ENCODE peak calls at places on chromosomes 1 and 21, in five cellular contexts. One of them, this sample, is unnamed.

GRCh38 chr1:19439464-19440171 is 45.7 kb downstream of the CAPZB start:
- DNase-seq in GM20000: no peak
- DNase-seq in fibroblast of pulmonary artery: peak
- DNase-seq in lower lobe of right lung: no peak
- DNase-seq in epithelial cell of proximal tubule: no peak
- DNase-seq in this sample: no peak

GRCh38 chr1:80018348-80018747 is 1011.8 kb upstream of the ADGRL4 start:
- DNase-seq in GM20000: no peak
- DNase-seq in fibroblast of pulmonary artery: no peak
- DNase-seq in lower lobe of right lung: no peak
- DNase-seq in epithelial cell of proximal tubule: no peak
- DNase-seq in this sample: no peak

GRCh38 chr1:240149488-240150094 is 57.9 kb downstream of the FMN2 start:
- DNase-seq in GM20000: peak
- DNase-seq in fibroblast of pulmonary artery: peak
- DNase-seq in lower lobe of right lung: no peak
- DNase-seq in epithelial cell of proximal tubule: no peak
- DNase-seq in this sample: peak

GRCh38 chr1:153404768-153405167 is 11.6 kb upstream of the S100A7A start:
- DNase-seq in GM20000: peak
- DNase-seq in fibroblast of pulmonary artery: no peak
- DNase-seq in lower lobe of right lung: peak
- DNase-seq in epithelial cell of proximal tubule: no peak
- DNase-seq in this sample: peak

GRCh38 chr1:1788646-1789431 is 10.6 kb upstream of the NADK start:
- DNase-seq in GM20000: no peak
- DNase-seq in fibroblast of pulmonary artery: peak
- DNase-seq in lower lobe of right lung: peak
- DNase-seq in epithelial cell of proximal tubule: no peak
- DNase-seq in this sample: no peak

GRCh38 chr1:19799233-19799876 is 361 bp downstream of the TMCO4 start:
- DNase-seq in GM20000: no peak
- DNase-seq in fibroblast of pulmonary artery: peak
- DNase-seq in lower lobe of right lung: peak
- DNase-seq in epithelial cell of proximal tubule: no peak
- DNase-seq in this sample: peak

GRCh38 chr1:38026592-38027200 is 14.2 kb downstream of the UTP11 start:
- DNase-seq in GM20000: peak
- DNase-seq in fibroblast of pulmonary artery: peak
- DNase-seq in lower lobe of right lung: peak
- DNase-seq in epithelial cell of proximal tubule: no peak
- DNase-seq in this sample: peak

GRCh38 chr21:18384771-18385170 is 18.8 kb downstream of the TMPRSS15 start:
- DNase-seq in GM20000: no peak
- DNase-seq in fibroblast of pulmonary artery: peak
- DNase-seq in lower lobe of right lung: no peak
- DNase-seq in epithelial cell of proximal tubule: no peak
- DNase-seq in this sample: no peak

GRCh38 chr1:57188169-57188568 is 222.4 kb upstream of the C8B start:
- DNase-seq in GM20000: no peak
- DNase-seq in fibroblast of pulmonary artery: no peak
- DNase-seq in lower lobe of right lung: no peak
- DNase-seq in epithelial cell of proximal tubule: peak
- DNase-seq in this sample: no peak

GRCh38 chr1:43067856-43068751 is 104.0 kb downstream of the EBNA1BP2 start:
- DNase-seq in GM20000: peak
- DNase-seq in fibroblast of pulmonary artery: no peak
- DNase-seq in lower lobe of right lung: no peak
- DNase-seq in epithelial cell of proximal tubule: no peak
- DNase-seq in this sample: no peak

GRCh38 chr1:206065547-206066143 is 12.7 kb downstream of the RHEX start:
- DNase-seq in GM20000: no peak
- DNase-seq in fibroblast of pulmonary artery: no peak
- DNase-seq in lower lobe of right lung: no peak
- DNase-seq in epithelial cell of proximal tubule: no peak
- DNase-seq in this sample: no peak

GRCh38 chr1:13512472-13512871 is 1.3 kb downstream of the LRRC38 start:
- DNase-seq in GM20000: no peak
- DNase-seq in fibroblast of pulmonary artery: no peak
- DNase-seq in lower lobe of right lung: no peak
- DNase-seq in epithelial cell of proximal tubule: no peak
- DNase-seq in this sample: no peak

GRCh38 chr1:25890249-25891034 is 14.9 kb upstream of the PAQR7 start:
- DNase-seq in GM20000: no peak
- DNase-seq in fibroblast of pulmonary artery: no peak
- DNase-seq in lower lobe of right lung: no peak
- DNase-seq in epithelial cell of proximal tubule: peak
- DNase-seq in this sample: no peak

GRCh38 chr1:55375617-55376258 is 160.6 kb upstream of the USP24 start:
- DNase-seq in GM20000: peak
- DNase-seq in fibroblast of pulmonary artery: peak
- DNase-seq in lower lobe of right lung: no peak
- DNase-seq in epithelial cell of proximal tubule: no peak
- DNase-seq in this sample: peak

GRCh38 chr1:176193023-176193422 is 14.1 kb downstream of the COP1 start:
- DNase-seq in GM20000: no peak
- DNase-seq in fibroblast of pulmonary artery: no peak
- DNase-seq in lower lobe of right lung: no peak
- DNase-seq in epithelial cell of proximal tubule: peak
- DNase-seq in this sample: no peak

GRCh38 chr1:27521336-27522147 is 31.6 kb upstream of the WASF2 start:
- DNase-seq in GM20000: no peak
- DNase-seq in fibroblast of pulmonary artery: no peak
- DNase-seq in lower lobe of right lung: no peak
- DNase-seq in epithelial cell of proximal tubule: no peak
- DNase-seq in this sample: no peak

GRCh38 chr1:192602757-192603156 is 27.2 kb downstream of the RGS1 start:
- DNase-seq in GM20000: no peak
- DNase-seq in fibroblast of pulmonary artery: no peak
- DNase-seq in lower lobe of right lung: no peak
- DNase-seq in epithelial cell of proximal tubule: no peak
- DNase-seq in this sample: no peak

GRCh38 chr1:175597969-175598765 is 145.2 kb downstream of the TNR start:
- DNase-seq in GM20000: peak
- DNase-seq in fibroblast of pulmonary artery: peak
- DNase-seq in lower lobe of right lung: no peak
- DNase-seq in epithelial cell of proximal tubule: peak
- DNase-seq in this sample: no peak

GRCh38 chr1:42259059-42259738 is 75.8 kb downstream of the FOXJ3 start:
- DNase-seq in GM20000: peak
- DNase-seq in fibroblast of pulmonary artery: peak
- DNase-seq in lower lobe of right lung: no peak
- DNase-seq in epithelial cell of proximal tubule: no peak
- DNase-seq in this sample: no peak

GRCh38 chr1:58401991-58402390 is 144.5 kb downstream of the OMA1 start:
- DNase-seq in GM20000: no peak
- DNase-seq in fibroblast of pulmonary artery: peak
- DNase-seq in lower lobe of right lung: no peak
- DNase-seq in epithelial cell of proximal tubule: no peak
- DNase-seq in this sample: no peak

GRCh38 chr1:200524092-200524491 is 96.5 kb downstream of the KIF14 start:
- DNase-seq in GM20000: no peak
- DNase-seq in fibroblast of pulmonary artery: no peak
- DNase-seq in lower lobe of right lung: no peak
- DNase-seq in epithelial cell of proximal tubule: no peak
- DNase-seq in this sample: no peak

GRCh38 chr1:10814312-10814711 is 17.9 kb upstream of the CASZ1 start:
- DNase-seq in GM20000: no peak
- DNase-seq in fibroblast of pulmonary artery: no peak
- DNase-seq in lower lobe of right lung: no peak
- DNase-seq in epithelial cell of proximal tubule: no peak
- DNase-seq in this sample: no peak

GRCh38 chr21:31656199-31657095 is 3.0 kb upstream of the SOD1 start:
- DNase-seq in GM20000: no peak
- DNase-seq in fibroblast of pulmonary artery: no peak
- DNase-seq in lower lobe of right lung: no peak
- DNase-seq in epithelial cell of proximal tubule: no peak
- DNase-seq in this sample: no peak

GRCh38 chr1:166814611-166815010 is 24.7 kb upstream of the POGK start:
- DNase-seq in GM20000: no peak
- DNase-seq in fibroblast of pulmonary artery: no peak
- DNase-seq in lower lobe of right lung: no peak
- DNase-seq in epithelial cell of proximal tubule: peak
- DNase-seq in this sample: no peak

GRCh38 chr1:89844236-89844807 is 23.5 kb downstream of the LRRC8D start:
- DNase-seq in GM20000: peak
- DNase-seq in fibroblast of pulmonary artery: no peak
- DNase-seq in lower lobe of right lung: no peak
- DNase-seq in epithelial cell of proximal tubule: no peak
- DNase-seq in this sample: no peak

GRCh38 chr1:48499211-48499610 is 27.2 kb upstream of the SPATA6 start:
- DNase-seq in GM20000: no peak
- DNase-seq in fibroblast of pulmonary artery: no peak
- DNase-seq in lower lobe of right lung: no peak
- DNase-seq in epithelial cell of proximal tubule: no peak
- DNase-seq in this sample: no peak

GRCh38 chr1:29113407-29114117 is 10.1 kb downstream of the TMEM200B start:
- DNase-seq in GM20000: no peak
- DNase-seq in fibroblast of pulmonary artery: no peak
- DNase-seq in lower lobe of right lung: no peak
- DNase-seq in epithelial cell of proximal tubule: no peak
- DNase-seq in this sample: no peak

GRCh38 chr1:30527511-30528140 is 195.8 kb downstream of the MATN1 start:
- DNase-seq in GM20000: no peak
- DNase-seq in fibroblast of pulmonary artery: no peak
- DNase-seq in lower lobe of right lung: no peak
- DNase-seq in epithelial cell of proximal tubule: no peak
- DNase-seq in this sample: no peak

GRCh38 chr1:101235696-101236545 is 898 bp upstream of the S1PR1 start:
- DNase-seq in GM20000: peak
- DNase-seq in fibroblast of pulmonary artery: peak
- DNase-seq in lower lobe of right lung: peak
- DNase-seq in epithelial cell of proximal tubule: no peak
- DNase-seq in this sample: peak

GRCh38 chr1:233479026-233479890 is 134.6 kb upstream of the KCNK1 start:
- DNase-seq in GM20000: no peak
- DNase-seq in fibroblast of pulmonary artery: no peak
- DNase-seq in lower lobe of right lung: no peak
- DNase-seq in epithelial cell of proximal tubule: no peak
- DNase-seq in this sample: no peak

GRCh38 chr1:2801535-2802291 is at the start of gene TTC34:
- DNase-seq in GM20000: peak
- DNase-seq in fibroblast of pulmonary artery: no peak
- DNase-seq in lower lobe of right lung: peak
- DNase-seq in epithelial cell of proximal tubule: no peak
- DNase-seq in this sample: peak
- TF ChIP-seq CTCF in GM20000: no peak
- TF ChIP-seq CTCF in fibroblast of pulmonary artery: no peak
- TF ChIP-seq CTCF in lower lobe of right lung: peak
- TF ChIP-seq CTCF in epithelial cell of proximal tubule: peak
- TF ChIP-seq CTCF in this sample: no peak

DNA sequence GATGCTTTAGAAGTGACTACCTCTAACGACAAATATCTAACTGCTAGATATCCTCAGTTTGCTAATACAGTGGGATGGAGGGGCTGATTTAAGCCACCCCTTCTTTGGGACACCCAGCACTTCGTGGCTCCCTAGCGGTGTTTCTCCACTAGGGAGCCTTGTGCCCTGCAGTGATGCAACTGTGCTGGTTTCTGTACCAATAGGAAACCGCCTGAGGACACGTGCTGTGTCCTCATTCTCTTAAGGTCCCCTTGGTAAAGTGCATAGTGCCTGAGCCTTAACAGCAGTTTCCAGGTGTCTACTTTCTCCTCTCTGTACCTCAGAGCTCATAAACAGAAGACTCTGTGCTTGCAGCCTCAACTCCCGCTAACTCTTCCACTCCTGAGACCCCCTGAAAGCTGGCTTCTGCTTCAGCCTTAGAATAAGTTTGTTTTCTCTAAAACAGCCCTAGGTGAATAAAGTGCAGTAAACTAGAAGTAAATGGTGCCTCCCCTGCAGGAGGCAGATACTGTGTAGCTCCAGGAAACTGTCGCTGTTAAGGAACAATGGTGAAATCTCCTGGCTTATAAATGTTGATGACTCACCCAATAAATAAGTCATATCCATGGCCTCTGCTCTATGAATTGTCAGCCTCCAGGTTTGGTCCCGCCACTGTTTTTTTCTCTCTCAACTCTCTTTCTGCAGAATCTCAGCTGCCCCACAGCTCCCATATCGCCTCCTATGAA is 130.4 kb downstream of the AK5 start:
- DNase-seq in GM20000: no peak
- DNase-seq in fibroblast of pulmonary artery: peak
- DNase-seq in lower lobe of right lung: no peak
- DNase-seq in epithelial cell of proximal tubule: no peak
- DNase-seq in this sample: no peak
- TF ChIP-seq CTCF in GM20000: no peak
- TF ChIP-seq CTCF in fibroblast of pulmonary artery: no peak
- TF ChIP-seq CTCF in lower lobe of right lung: no peak
- TF ChIP-seq CTCF in epithelial cell of proximal tubule: no peak
- TF ChIP-seq CTCF in this sample: no peak

GRCh38 chr1:179077396-179077795 is 4.5 kb upstream of the TOR3A start:
- DNase-seq in GM20000: no peak
- DNase-seq in fibroblast of pulmonary artery: peak
- DNase-seq in lower lobe of right lung: no peak
- DNase-seq in epithelial cell of proximal tubule: no peak
- DNase-seq in this sample: no peak

GRCh38 chr1:179081696-179082307 is at the start of gene TOR3A:
- DNase-seq in GM20000: peak
- DNase-seq in fibroblast of pulmonary artery: peak
- DNase-seq in lower lobe of right lung: peak
- DNase-seq in epithelial cell of proximal tubule: peak
- DNase-seq in this sample: peak

GRCh38 chr1:179082308-179083030 is 599 bp downstream of the TOR3A start:
- DNase-seq in GM20000: peak
- DNase-seq in fibroblast of pulmonary artery: peak
- DNase-seq in lower lobe of right lung: no peak
- DNase-seq in epithelial cell of proximal tubule: no peak
- DNase-seq in this sample: peak

GRCh38 chr1:179080866-179081695 is 789 bp upstream of the TOR3A start:
- DNase-seq in GM20000: peak
- DNase-seq in fibroblast of pulmonary artery: no peak
- DNase-seq in lower lobe of right lung: no peak
- DNase-seq in epithelial cell of proximal tubule: no peak
- DNase-seq in this sample: no peak

GRCh38 chr1:179079113-179079761 is 2.6 kb upstream of the TOR3A start:
- DNase-seq in GM20000: peak
- DNase-seq in fibroblast of pulmonary artery: peak
- DNase-seq in lower lobe of right lung: no peak
- DNase-seq in epithelial cell of proximal tubule: peak
- DNase-seq in this sample: peak
- TF ChIP-seq CTCF in GM20000: peak
- TF ChIP-seq CTCF in fibroblast of pulmonary artery: peak
- TF ChIP-seq CTCF in lower lobe of right lung: peak
- TF ChIP-seq CTCF in epithelial cell of proximal tubule: peak
- TF ChIP-seq CTCF in this sample: peak

GRCh38 chr1:81840805-81841204 is 40.1 kb downstream of the ADGRL2 start:
- DNase-seq in GM20000: no peak
- DNase-seq in fibroblast of pulmonary artery: no peak
- DNase-seq in lower lobe of right lung: no peak
- DNase-seq in epithelial cell of proximal tubule: no peak
- DNase-seq in this sample: no peak
- TF ChIP-seq CTCF in GM20000: no peak
- TF ChIP-seq CTCF in fibroblast of pulmonary artery: no peak
- TF ChIP-seq CTCF in lower lobe of right lung: no peak
- TF ChIP-seq CTCF in epithelial cell of proximal tubule: no peak
- TF ChIP-seq CTCF in this sample: no peak

GRCh38 chr1:5161372-5161771 is 507.0 kb downstream of the AJAP1 start:
- DNase-seq in GM20000: no peak
- DNase-seq in fibroblast of pulmonary artery: no peak
- DNase-seq in lower lobe of right lung: no peak
- DNase-seq in epithelial cell of proximal tubule: no peak
- DNase-seq in this sample: no peak
- TF ChIP-seq CTCF in GM20000: no peak
- TF ChIP-seq CTCF in fibroblast of pulmonary artery: no peak
- TF ChIP-seq CTCF in lower lobe of right lung: no peak
- TF ChIP-seq CTCF in epithelial cell of proximal tubule: no peak
- TF ChIP-seq CTCF in this sample: no peak

This sample was measured in nephron progenitor cell.